ENCODE peak calls at places on chromosome 20, in eight cellular contexts. G is MM.1S, A is hepatocyte, D is OCI-LY7, R is GM23338, E is PC-3, S is HCT116, O is neural progenitor cell. W is an unnamed sample.

GRCh38 chr20:45049904-45050471 is 50.9 kb downstream of the KCNS1 start:
- DNase-seq in G (no peak), A (no peak), D (peak), R (no peak), E (no peak), S (no peak), O (peak), W (no peak)

GRCh38 chr20:57124800-57125399 is 141.5 kb downstream of the BMP7 start:
- DNase-seq in G (peak), A (peak), D (peak), R (no peak), E (peak), S (no peak), O (no peak), W (no peak)

GRCh38 chr20:44495802-44496481 is 20.3 kb downstream of the TTPAL start:
- DNase-seq in G (no peak), A (peak), D (no peak), R (no peak), E (peak), S (peak), O (no peak), W (peak)

GRCh38 chr20:10985536-10985935 is 311.7 kb upstream of the JAG1 start:
- DNase-seq in G (no peak), A (no peak), D (no peak), R (no peak), E (peak), S (no peak), O (no peak), W (peak)

GRCh38 chr20:41630846-41631245 is 12.7 kb upstream of the CHD6 start:
- DNase-seq in G (no peak), A (no peak), D (no peak), R (no peak), E (no peak), S (no peak), O (no peak), W (no peak)

GRCh38 chr20:60838297-60838696 is 413.8 kb upstream of the CDH4 start:
- DNase-seq in G (no peak), A (no peak), D (no peak), R (no peak), E (no peak), S (no peak), O (no peak), W (no peak)

GRCh38 chr20:1469925-1470571 is 3.4 kb upstream of the NSFL1C start:
- DNase-seq in G (peak), A (peak), D (peak), R (peak), E (peak), S (peak), O (peak), W (peak)

GRCh38 chr20:35662541-35662940 is 2.2 kb downstream of the CPNE1 start:
- DNase-seq in G (no peak), A (no peak), D (no peak), R (no peak), E (peak), S (no peak), O (no peak), W (peak)

GRCh38 chr20:41176711-41177552 is 39.6 kb downstream of the PLCG1 start:
- DNase-seq in G (no peak), A (no peak), D (no peak), R (no peak), E (no peak), S (no peak), O (no peak), W (no peak)

GRCh38 chr20:32240220-32240619 is 32.5 kb downstream of the POFUT1 start:
- DNase-seq in G (no peak), A (no peak), D (no peak), R (peak), E (peak), S (no peak), O (peak), W (no peak)

GRCh38 chr20:1816384-1817381 is 78.5 kb upstream of the SIRPA start:
- DNase-seq in G (no peak), A (no peak), D (no peak), R (no peak), E (peak), S (no peak), O (peak), W (peak)

GRCh38 chr20:64216036-64216435 is 39.5 kb upstream of the PCMTD2 start:
- DNase-seq in G (no peak), A (no peak), D (no peak), R (no peak), E (no peak), S (no peak), O (no peak), W (no peak)

GRCh38 chr20:33522256-33522820 is 32.4 kb downstream of the CBFA2T2 start:
- DNase-seq in G (no peak), A (no peak), D (no peak), R (no peak), E (no peak), S (no peak), O (no peak), W (no peak)

GRCh38 chr20:17504326-17504897 is 26.8 kb downstream of the BFSP1 start:
- DNase-seq in G (peak), A (no peak), D (no peak), R (peak), E (no peak), S (no peak), O (no peak), W (no peak)

GRCh38 chr20:10427060-10427692 is 6.8 kb downstream of the MKKS start:
- DNase-seq in G (peak), A (peak), D (peak), R (peak), E (peak), S (no peak), O (peak), W (peak)

GRCh38 chr20:35942243-35942642 is 12.1 kb downstream of the SCAND1 start:
- DNase-seq in G (no peak), A (no peak), D (no peak), R (no peak), E (no peak), S (no peak), O (peak), W (no peak)

GRCh38 chr20:23446505-23446904 is 6.2 kb downstream of the CST11 start:
- DNase-seq in G (peak), A (peak), D (peak), R (peak), E (peak), S (peak), O (peak), W (peak)

GRCh38 chr20:25277941-25278521 is 30.1 kb downstream of the PYGB start:
- DNase-seq in G (no peak), A (no peak), D (no peak), R (no peak), E (no peak), S (no peak), O (no peak), W (no peak)

GRCh38 chr20:20207291-20207690 is 155.0 kb downstream of the CFAP61 start:
- DNase-seq in G (peak), A (no peak), D (no peak), R (peak), E (no peak), S (no peak), O (peak), W (no peak)

GRCh38 chr20:45088247-45088646 is 12.7 kb downstream of the KCNS1 start:
- DNase-seq in G (no peak), A (peak), D (no peak), R (peak), E (peak), S (no peak), O (no peak), W (peak)

GRCh38 chr20:49985157-49985556 is 2.4 kb downstream of the SNAI1 start:
- DNase-seq in G (no peak), A (no peak), D (no peak), R (no peak), E (no peak), S (no peak), O (no peak), W (peak)

GRCh38 chr20:49987015-49987867 is 4.5 kb downstream of the SNAI1 start:
- DNase-seq in G (no peak), A (no peak), D (no peak), R (no peak), E (peak), S (no peak), O (peak), W (peak)

GRCh38 chr20:49984426-49985153 is 1.8 kb downstream of the SNAI1 start:
- DNase-seq in G (no peak), A (no peak), D (no peak), R (no peak), E (no peak), S (no peak), O (no peak), W (peak)

GRCh38 chr20:49985617-49986016 is 2.8 kb downstream of the SNAI1 start:
- DNase-seq in G (no peak), A (no peak), D (no peak), R (no peak), E (no peak), S (no peak), O (no peak), W (no peak)

GRCh38 chr20:49986049-49986448 is 3.3 kb downstream of the SNAI1 start:
- DNase-seq in G (no peak), A (no peak), D (no peak), R (no peak), E (no peak), S (no peak), O (no peak), W (peak)
- H3K4me2 ChIP-seq in G (no peak), A (peak), D (no peak), R (peak), E (no peak), S (no peak), O (peak), W (peak)

DNA sequence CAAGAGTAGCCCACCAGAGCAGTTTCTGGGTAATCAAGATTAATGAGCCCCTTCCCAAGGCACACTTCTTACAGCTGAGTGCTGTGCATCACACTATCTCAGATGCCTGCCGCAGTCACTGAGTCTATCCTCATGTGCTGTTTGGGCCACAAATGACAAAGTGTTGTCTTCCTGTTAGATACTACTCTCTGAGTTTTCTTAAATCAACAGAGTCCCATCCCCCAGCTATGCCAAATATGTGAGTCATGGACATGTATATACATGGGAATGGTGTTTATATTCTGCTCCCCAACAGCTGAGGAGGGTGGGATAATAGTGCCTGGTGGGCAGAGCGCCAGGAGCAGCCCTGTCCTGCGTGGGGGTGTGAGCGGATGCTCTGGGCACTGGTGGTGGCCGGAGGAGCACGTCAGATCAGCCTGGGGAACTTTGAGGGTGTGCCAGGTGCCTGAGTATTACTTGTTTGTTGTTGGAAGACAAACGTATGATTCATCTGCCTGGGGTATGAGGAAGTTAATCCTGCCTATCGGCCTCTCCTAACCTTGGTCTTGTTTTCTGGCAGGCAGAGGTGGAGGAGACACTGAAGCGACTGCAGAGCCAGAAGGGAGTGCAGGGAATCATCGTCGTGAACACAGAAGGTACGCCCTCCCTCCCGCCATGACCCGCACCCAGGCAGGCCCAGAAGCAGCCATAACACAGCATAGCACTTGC is 9.6 kb downstream of the DYNLRB1 start:
- DNase-seq in G (no peak), A (peak), D (no peak), R (no peak), E (peak), S (peak), O (no peak), W (peak)
- TF ChIP-seq EZH2phosphoT487 in G (no peak), A (no peak), D (no peak), R (no peak), E (no peak), S (no peak), O (no peak), W (no peak)

DNA sequence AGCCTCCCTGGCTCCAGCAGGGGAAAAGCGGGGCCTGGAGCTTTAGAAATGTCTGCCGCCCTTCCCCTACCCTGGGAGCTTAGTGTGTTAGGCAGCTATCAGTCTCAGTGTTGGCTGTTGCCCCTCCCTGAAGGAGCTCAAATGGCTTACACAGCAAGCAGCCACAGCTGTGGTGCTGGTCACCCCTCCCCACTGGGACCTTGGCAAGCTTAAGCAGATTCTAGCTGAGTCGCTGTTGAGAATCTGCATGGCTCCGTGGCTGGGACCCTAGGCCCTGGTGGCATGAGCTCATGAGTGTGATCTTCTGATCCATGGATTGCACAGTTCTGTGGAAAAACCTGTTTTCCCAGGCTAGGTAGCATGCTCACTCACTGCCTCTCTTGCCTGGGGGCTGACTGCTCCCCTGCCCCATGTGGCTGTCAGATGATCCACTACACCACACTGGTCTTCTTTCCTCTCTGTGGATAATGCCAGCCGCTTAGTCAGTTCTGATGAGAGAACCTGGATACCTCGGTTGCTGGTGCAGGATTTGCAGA is 714.0 kb downstream of the MAFB start:
- DNase-seq in G (no peak), A (no peak), D (no peak), R (no peak), E (no peak), S (no peak), O (no peak), W (no peak)
- H3K4me2 ChIP-seq in G (no peak), A (no peak), D (no peak), R (no peak), E (no peak), S (no peak), O (no peak), W (no peak)

DNA sequence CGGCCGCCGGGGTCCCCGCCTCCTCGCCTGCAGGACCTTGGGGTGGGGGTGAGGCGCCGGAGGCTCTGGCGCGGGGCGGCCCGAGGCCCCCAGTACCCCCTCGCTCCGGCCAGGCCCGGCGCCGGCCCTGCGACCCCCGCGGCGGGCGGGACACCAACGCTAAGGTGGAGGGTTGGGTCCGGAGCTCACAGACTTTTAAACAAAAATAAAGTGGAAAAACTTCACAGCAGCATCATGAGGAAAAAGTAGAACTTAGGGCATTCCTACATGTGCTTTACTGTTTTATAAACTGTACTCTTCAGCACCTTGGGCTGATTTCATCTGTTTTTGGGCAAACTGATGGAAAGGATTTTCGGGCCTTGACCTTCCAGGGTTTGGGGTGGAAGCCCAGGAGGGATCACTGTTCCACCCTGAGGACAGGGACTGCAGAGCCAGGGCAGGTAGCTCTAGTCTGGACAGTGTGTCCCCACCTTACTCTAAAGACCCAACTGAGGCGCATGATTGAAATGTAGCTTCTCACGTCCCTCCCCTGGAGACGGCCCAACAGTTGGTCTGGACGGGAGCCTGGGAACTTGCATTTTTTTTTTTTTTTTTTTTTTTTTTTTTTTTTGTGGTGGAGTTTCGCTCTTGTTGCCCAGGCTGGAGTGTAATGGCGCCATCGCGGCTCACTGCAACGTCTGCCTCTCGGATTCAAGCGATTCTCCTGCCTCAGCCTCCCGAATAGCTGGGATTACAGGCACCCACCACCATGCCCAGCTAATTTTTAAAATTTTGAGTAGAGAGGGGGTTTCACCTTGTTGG is 708 bp downstream of the NELFCD start:
- DNase-seq in G (peak), A (peak), D (peak), R (peak), E (peak), S (no peak), O (no peak), W (peak)
- TF ChIP-seq EZH2phosphoT487 in G (no peak), A (no peak), D (no peak), R (no peak), E (no peak), S (no peak), O (no peak), W (no peak)

DNA sequence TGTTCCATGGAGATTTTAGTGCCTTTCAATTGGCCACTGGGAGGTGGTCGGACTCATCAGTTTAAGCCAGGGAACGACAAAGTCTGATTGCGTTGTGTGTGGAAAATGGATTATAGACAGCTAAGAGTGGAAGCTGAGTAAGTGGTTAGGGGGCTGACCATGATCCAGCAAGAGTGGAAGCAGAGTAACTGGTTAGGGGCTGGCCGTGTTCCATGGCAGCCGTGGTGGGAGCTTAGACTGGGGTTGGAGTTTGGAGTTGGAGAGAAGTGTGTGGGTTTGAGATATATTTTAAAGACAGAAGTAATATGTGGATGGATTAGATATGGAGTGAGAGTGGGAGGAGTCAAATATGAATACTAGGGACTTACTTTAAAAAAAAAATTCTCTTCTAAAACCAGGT is 41.7 kb downstream of the LRRN4 start:
- DNase-seq in G (no peak), A (no peak), D (no peak), R (no peak), E (no peak), S (no peak), O (no peak), W (no peak)
- H3K4me2 ChIP-seq in G (no peak), A (no peak), D (no peak), R (no peak), E (no peak), S (no peak), O (no peak), W (no peak)

GRCh38 chr20:62953839-62954703 is 1.6 kb downstream of the SLC17A9 start:
- DNase-seq in G (peak), A (peak), D (peak), R (peak), E (no peak), S (no peak), O (peak), W (peak)
- TF ChIP-seq EZH2phosphoT487 in G (no peak), A (no peak), D (no peak), R (no peak), E (no peak), S (no peak), O (no peak), W (no peak)

GRCh38 chr20:38325167-38325566 is 21.1 kb upstream of the LBP start:
- DNase-seq in G (peak), A (no peak), D (no peak), R (no peak), E (no peak), S (no peak), O (no peak), W (no peak)
- H3K4me2 ChIP-seq in G (no peak), A (no peak), D (no peak), R (no peak), E (no peak), S (no peak), O (no peak), W (no peak)

GRCh38 chr20:22288957-22289356 is 295.4 kb downstream of the FOXA2 start:
- DNase-seq in G (no peak), A (no peak), D (no peak), R (no peak), E (no peak), S (no peak), O (no peak), W (no peak)

GRCh38 chr20:22288156-22288555 is 296.2 kb downstream of the FOXA2 start:
- DNase-seq in G (no peak), A (no peak), D (no peak), R (no peak), E (no peak), S (no peak), O (no peak), W (no peak)

GRCh38 chr20:22289442-22289841 is 294.9 kb downstream of the FOXA2 start:
- DNase-seq in G (no peak), A (no peak), D (no peak), R (no peak), E (no peak), S (no peak), O (no peak), W (no peak)

GRCh38 chr20:22293886-22294285 is 290.5 kb downstream of the FOXA2 start:
- DNase-seq in G (no peak), A (no peak), D (no peak), R (no peak), E (no peak), S (no peak), O (no peak), W (no peak)
- TF ChIP-seq EZH2phosphoT487 in G (no peak), A (no peak), D (no peak), R (no peak), E (no peak), S (no peak), O (no peak), W (no peak)

DNA sequence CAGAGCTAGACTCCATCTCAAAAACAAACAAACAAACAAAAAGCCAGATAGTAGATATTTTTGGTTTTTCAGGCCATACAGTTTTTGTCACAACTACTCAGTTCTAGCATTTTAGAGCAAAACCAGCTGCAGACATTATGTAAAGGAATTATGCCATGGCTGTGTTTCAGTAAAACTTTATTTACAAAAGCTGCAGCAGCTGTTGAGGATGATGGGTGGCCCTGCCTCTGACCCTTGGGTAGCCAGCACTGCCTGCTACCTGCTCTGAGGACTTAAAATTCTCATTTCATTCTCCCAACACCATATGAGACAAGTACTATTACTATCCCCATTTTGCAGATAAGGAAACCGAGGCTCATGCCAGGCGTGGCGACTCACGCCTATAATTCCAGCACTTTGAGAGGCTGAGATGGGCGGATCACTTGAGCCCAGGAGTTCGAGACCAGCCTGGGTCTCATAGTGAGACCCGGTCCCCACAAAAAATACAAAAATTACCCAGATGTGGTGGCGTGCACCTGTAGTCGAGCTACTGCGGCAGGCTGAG is 56.3 kb downstream of the RIPOR3 start:
- DNase-seq in G (no peak), A (no peak), D (no peak), R (no peak), E (no peak), S (no peak), O (no peak), W (no peak)
- H3K4me2 ChIP-seq in G (no peak), A (peak), D (no peak), R (peak), E (peak), S (peak), O (no peak), W (no peak)

W was measured in GM23248.